ENCODE peak calls at places on chromosome 5, in seven cellular contexts. One of them, this sample, is unnamed.

GRCh38 chr5:123120197-123120596 is 31.2 kb downstream of the PRDM6 start:
- DNase-seq in uterus: no peak
- DNase-seq in HuH-7: peak
- DNase-seq in substantia nigra: no peak
- DNase-seq in DMS 273 treated with DMSO at 0.1 percent for 48 hours: no peak
- DNase-seq in KBM-7: no peak
- DNase-seq in CD4-positive, alpha-beta memory T cell: no peak
- DNase-seq in this sample: no peak

GRCh38 chr5:93578179-93578812 is 2.7 kb downstream of the NR2F1-AS1 start:
- DNase-seq in substantia nigra: no peak
- DNase-seq in DMS 273 treated with DMSO at 0.1 percent for 48 hours: no peak
- DNase-seq in CD4-positive, alpha-beta memory T cell: no peak
- DNase-seq in uterus: no peak
- DNase-seq in KBM-7: peak
- DNase-seq in HuH-7: no peak
- DNase-seq in this sample: no peak

GRCh38 chr5:143338658-143339366 is 64.7 kb downstream of the NR3C1 start:
- DNase-seq in substantia nigra: no peak
- DNase-seq in CD4-positive, alpha-beta memory T cell: no peak
- DNase-seq in KBM-7: no peak
- DNase-seq in DMS 273 treated with DMSO at 0.1 percent for 48 hours: no peak
- DNase-seq in uterus: no peak
- DNase-seq in HuH-7: no peak
- DNase-seq in this sample: no peak

GRCh38 chr5:156481741-156482140 is 154.8 kb downstream of the SGCD start:
- DNase-seq in uterus: no peak
- DNase-seq in substantia nigra: no peak
- DNase-seq in DMS 273 treated with DMSO at 0.1 percent for 48 hours: peak
- DNase-seq in KBM-7: no peak
- DNase-seq in HuH-7: no peak
- DNase-seq in CD4-positive, alpha-beta memory T cell: no peak
- DNase-seq in this sample: peak

GRCh38 chr5:80181618-80182211 is 74.1 kb downstream of the SERINC5 start:
- DNase-seq in KBM-7: peak
- DNase-seq in DMS 273 treated with DMSO at 0.1 percent for 48 hours: no peak
- DNase-seq in CD4-positive, alpha-beta memory T cell: peak
- DNase-seq in substantia nigra: no peak
- DNase-seq in HuH-7: peak
- DNase-seq in uterus: no peak
- DNase-seq in this sample: no peak

GRCh38 chr5:173802670-173803165 is 85.4 kb upstream of the CPEB4 start:
- DNase-seq in HuH-7: peak
- DNase-seq in CD4-positive, alpha-beta memory T cell: no peak
- DNase-seq in DMS 273 treated with DMSO at 0.1 percent for 48 hours: no peak
- DNase-seq in KBM-7: no peak
- DNase-seq in substantia nigra: no peak
- DNase-seq in uterus: no peak
- DNase-seq in this sample: no peak

GRCh38 chr5:147400836-147401235 is 109.0 kb downstream of the DPYSL3 start:
- DNase-seq in DMS 273 treated with DMSO at 0.1 percent for 48 hours: no peak
- DNase-seq in uterus: no peak
- DNase-seq in HuH-7: no peak
- DNase-seq in CD4-positive, alpha-beta memory T cell: no peak
- DNase-seq in substantia nigra: no peak
- DNase-seq in KBM-7: no peak
- DNase-seq in this sample: no peak

GRCh38 chr5:5374034-5374715 is 48.3 kb upstream of the ICE1 start:
- DNase-seq in HuH-7: no peak
- DNase-seq in uterus: no peak
- DNase-seq in substantia nigra: no peak
- DNase-seq in KBM-7: no peak
- DNase-seq in CD4-positive, alpha-beta memory T cell: no peak
- DNase-seq in DMS 273 treated with DMSO at 0.1 percent for 48 hours: no peak
- DNase-seq in this sample: no peak

GRCh38 chr5:124264499-124264898 is 481.9 kb downstream of the ZNF608 start:
- DNase-seq in CD4-positive, alpha-beta memory T cell: no peak
- DNase-seq in uterus: no peak
- DNase-seq in substantia nigra: no peak
- DNase-seq in DMS 273 treated with DMSO at 0.1 percent for 48 hours: no peak
- DNase-seq in KBM-7: no peak
- DNase-seq in HuH-7: no peak
- DNase-seq in this sample: no peak

GRCh38 chr5:131481569-131481968 is 153.5 kb downstream of the RAPGEF6 start:
- DNase-seq in KBM-7: no peak
- DNase-seq in CD4-positive, alpha-beta memory T cell: no peak
- DNase-seq in uterus: no peak
- DNase-seq in substantia nigra: no peak
- DNase-seq in DMS 273 treated with DMSO at 0.1 percent for 48 hours: no peak
- DNase-seq in HuH-7: no peak
- DNase-seq in this sample: no peak

GRCh38 chr5:8633706-8634105 is 764.8 kb downstream of the MTRR start:
- DNase-seq in DMS 273 treated with DMSO at 0.1 percent for 48 hours: peak
- DNase-seq in HuH-7: no peak
- DNase-seq in CD4-positive, alpha-beta memory T cell: no peak
- DNase-seq in uterus: no peak
- DNase-seq in substantia nigra: no peak
- DNase-seq in KBM-7: no peak
- DNase-seq in this sample: no peak

GRCh38 chr5:121292664-121293063 is 559.0 kb upstream of the FTMT start:
- DNase-seq in DMS 273 treated with DMSO at 0.1 percent for 48 hours: no peak
- DNase-seq in CD4-positive, alpha-beta memory T cell: no peak
- DNase-seq in KBM-7: peak
- DNase-seq in substantia nigra: no peak
- DNase-seq in HuH-7: no peak
- DNase-seq in uterus: no peak
- DNase-seq in this sample: no peak

GRCh38 chr5:43191740-43192557 is at the start of gene NIM1K:
- DNase-seq in KBM-7: peak
- DNase-seq in HuH-7: peak
- DNase-seq in DMS 273 treated with DMSO at 0.1 percent for 48 hours: peak
- DNase-seq in CD4-positive, alpha-beta memory T cell: peak
- DNase-seq in substantia nigra: peak
- DNase-seq in uterus: peak
- DNase-seq in this sample: peak

GRCh38 chr5:168047043-168047668 is 244.3 kb upstream of the WWC1 start:
- DNase-seq in KBM-7: peak
- DNase-seq in HuH-7: peak
- DNase-seq in DMS 273 treated with DMSO at 0.1 percent for 48 hours: peak
- DNase-seq in CD4-positive, alpha-beta memory T cell: no peak
- DNase-seq in substantia nigra: peak
- DNase-seq in uterus: no peak
- DNase-seq in this sample: no peak

GRCh38 chr5:120509056-120509455 is 45.0 kb downstream of the PRR16 start:
- DNase-seq in KBM-7: no peak
- DNase-seq in CD4-positive, alpha-beta memory T cell: no peak
- DNase-seq in uterus: no peak
- DNase-seq in HuH-7: no peak
- DNase-seq in DMS 273 treated with DMSO at 0.1 percent for 48 hours: no peak
- DNase-seq in substantia nigra: no peak
- DNase-seq in this sample: no peak

GRCh38 chr5:173408946-173409345 is 80.7 kb upstream of the STC2 start:
- DNase-seq in CD4-positive, alpha-beta memory T cell: no peak
- DNase-seq in KBM-7: no peak
- DNase-seq in substantia nigra: no peak
- DNase-seq in HuH-7: no peak
- DNase-seq in DMS 273 treated with DMSO at 0.1 percent for 48 hours: no peak
- DNase-seq in uterus: no peak
- DNase-seq in this sample: no peak

GRCh38 chr5:172438304-172438652 is 16.0 kb downstream of the SH3PXD2B start:
- DNase-seq in DMS 273 treated with DMSO at 0.1 percent for 48 hours: no peak
- DNase-seq in uterus: no peak
- DNase-seq in CD4-positive, alpha-beta memory T cell: no peak
- DNase-seq in KBM-7: no peak
- DNase-seq in substantia nigra: peak
- DNase-seq in HuH-7: no peak
- DNase-seq in this sample: no peak

GRCh38 chr5:109682383-109682782 is 7.3 kb upstream of the MAN2A1 start:
- DNase-seq in CD4-positive, alpha-beta memory T cell: no peak
- DNase-seq in substantia nigra: no peak
- DNase-seq in KBM-7: no peak
- DNase-seq in uterus: no peak
- DNase-seq in HuH-7: no peak
- DNase-seq in DMS 273 treated with DMSO at 0.1 percent for 48 hours: no peak
- DNase-seq in this sample: no peak

This sample was measured in NCI-H446 treated with DMSO at 0.1 percent for 48 hours.